ENCODE peak calls at places on chromosomes 3 and 15, in six cellular contexts. X is uterus; K is activated T-helper 9 cell treated with anti-CD3 and anti-CD28 coated beads, Interleukin-2, amount 50 U/mL, for 16 hours; A is HEK293T; V is cardiac muscle cell; J is A549. F is an unnamed sample.

GRCh38 chr3:156811092-156811862 is 14.9 kb upstream of the LEKR1 start:
- DNase-seq in J (no peak), A (no peak), K (no peak), X (no peak), V (peak; percentile 46), F (no peak)

GRCh38 chr15:92906563-92907081 is 6.5 kb downstream of the CHD2 start:
- DNase-seq in J (no peak), K (no peak), A (no peak), V (no peak), X (no peak), F (no peak)

GRCh38 chr3:75321060-75321459 is 343.1 kb upstream of the FRG2C start:
- DNase-seq in X (no peak), A (no peak), V (no peak), K (no peak), J (no peak), F (no peak)

GRCh38 chr3:43341788-43342187 is 55.4 kb downstream of the SNRK start:
- DNase-seq in K (no peak), J (no peak), V (no peak), A (no peak), X (no peak), F (no peak)

GRCh38 chr3:146163584-146163983 is 2.6 kb upstream of the PLOD2 start:
- DNase-seq in V (peak; percentile 95), K (no peak), J (peak; percentile 77), X (no peak), A (no peak), F (no peak)

GRCh38 chr3:158434412-158435038 is 136.5 kb upstream of the MLF1 start:
- DNase-seq in J (peak; percentile 5), X (peak; percentile 23), A (peak; percentile 51), V (peak; percentile 81), K (no peak), F (no peak)

GRCh38 chr15:39074341-39074740 is 506.5 kb upstream of the THBS1 start:
- DNase-seq in V (no peak), K (no peak), J (no peak), A (no peak), X (no peak), F (no peak)

GRCh38 chr15:39788800-39789565 is 6.3 kb upstream of the FSIP1 start:
- DNase-seq in X (no peak), J (no peak), V (peak; percentile 36), K (no peak), A (no peak), F (no peak)

GRCh38 chr3:36957862-36958686 is 13.2 kb upstream of the TRANK1 start:
- DNase-seq in K (no peak), A (no peak), V (peak; percentile 29), X (no peak), J (peak; percentile 58), F (no peak)

GRCh38 chr3:112377418-112378071 is 44.6 kb downstream of the CD200 start:
- DNase-seq in X (no peak), V (peak; percentile 80), K (no peak), A (no peak), J (no peak), F (no peak)

GRCh38 chr3:124786491-124787241 is 56.4 kb downstream of the UMPS start:
- DNase-seq in A (no peak), K (no peak), X (no peak), V (peak; percentile 43), J (no peak), F (no peak)

GRCh38 chr15:84604804-84605203 is 4.0 kb downstream of the ZSCAN2 start:
- DNase-seq in V (no peak), A (no peak), K (peak; percentile 68), J (no peak), X (no peak), F (no peak)

GRCh38 chr3:195897081-195897852 is 11.1 kb downstream of the TNK2 start:
- DNase-seq in X (peak; percentile 64), J (peak; percentile 29), K (no peak), V (peak; percentile 71), A (no peak), F (no peak)

GRCh38 chr15:100308222-100309007 is 33.4 kb downstream of the ADAMTS17 start:
- DNase-seq in V (peak; percentile 60), K (no peak), J (no peak), X (peak; percentile 67), A (no peak), F (no peak)

GRCh38 chr3:141955163-141955562 is 78.7 kb downstream of the ATP1B3 start:
- DNase-seq in A (no peak), K (no peak), V (no peak), X (no peak), J (no peak), F (no peak)

GRCh38 chr3:143203848-143204247 is 84.3 kb downstream of the CHST2 start:
- DNase-seq in V (no peak), K (no peak), A (no peak), J (no peak), X (no peak), F (no peak)

GRCh38 chr15:63514533-63514943 is 10.1 kb downstream of the USP3 start:
- DNase-seq in J (peak; percentile 57), X (no peak), A (no peak), V (peak; percentile 83), K (no peak), F (no peak)

GRCh38 chr3:188929138-188929537 is 242.6 kb upstream of the TPRG1 start:
- DNase-seq in K (no peak), X (no peak), J (no peak), V (peak; percentile 34), A (no peak), F (no peak)

GRCh38 chr3:63687569-63688233 is 35.2 kb downstream of the SNTN start:
- DNase-seq in J (no peak), K (no peak), X (no peak), V (no peak), A (no peak), F (no peak)

GRCh38 chr15:48358229-48358641 is 27.0 kb downstream of the DUT start:
- DNase-seq in V (peak; percentile 61), X (no peak), K (no peak), A (no peak), J (no peak), F (no peak)

GRCh38 chr3:37417297-37418082 is 243.1 kb upstream of the LRRFIP2 start:
- DNase-seq in V (no peak), K (no peak), A (no peak), J (no peak), X (no peak), F (no peak)

GRCh38 chr3:22960326-22960984 is 242.7 kb upstream of the UBE2E2 start:
- DNase-seq in A (peak; percentile 50), J (peak; percentile 27), X (peak; percentile 37), V (peak; percentile 67), K (no peak), F (no peak)

GRCh38 chr15:66007663-66008262 is 138.5 kb downstream of the RAB11A start:
- DNase-seq in X (no peak), J (no peak), A (no peak), K (no peak), V (no peak), F (no peak)

GRCh38 chr3:138154534-138154933 is 20.2 kb downstream of the DBR1 start:
- DNase-seq in V (no peak), A (no peak), J (no peak), X (no peak), K (no peak), F (no peak)

GRCh38 chr15:38217788-38218609 is 34.6 kb upstream of the SPRED1 start:
- DNase-seq in A (no peak), X (no peak), K (no peak), V (no peak), J (no peak), F (no peak)

GRCh38 chr3:121817753-121818152 is 17.1 kb downstream of the IQCB1 start:
- DNase-seq in J (no peak), X (no peak), K (no peak), V (no peak), A (no peak), F (no peak)

GRCh38 chr15:60649845-60650548 is 171.1 kb upstream of the ICE2 start:
- DNase-seq in A (no peak), X (no peak), V (no peak), K (peak; percentile 40), J (no peak), F (no peak)

GRCh38 chr3:62361824-62362223 is 11.5 kb downstream of the FEZF2 start:
- DNase-seq in A (no peak), V (no peak), X (no peak), K (no peak), J (no peak), F (no peak)

GRCh38 chr3:12707425-12707824 is 43.5 kb upstream of the RAF1 start:
- DNase-seq in V (peak; percentile 52), J (no peak), X (no peak), K (no peak), A (no peak), F (no peak)

GRCh38 chr3:57100046-57100695 is 39.7 kb downstream of the SPATA12 start:
- DNase-seq in A (peak; percentile 73), X (peak; percentile 72), J (peak; percentile 33), V (peak; percentile 85), K (no peak), F (no peak)

GRCh38 chr15:37783290-37783689 is 151.2 kb upstream of the TMCO5A start:
- DNase-seq in A (no peak), J (no peak), X (no peak), K (no peak), V (peak; percentile 21), F (no peak)

GRCh38 chr3:13146643-13147143 is 73.5 kb upstream of the IQSEC1 start:
- DNase-seq in J (no peak), V (no peak), X (no peak), A (no peak), K (no peak), F (no peak)

GRCh38 chr3:153138267-153139210 is 23.5 kb upstream of the RAP2B start:
- DNase-seq in J (peak; percentile 74), A (no peak), K (peak; percentile 43), X (peak; percentile 29), V (peak; percentile 87), F (no peak)

GRCh38 chr3:55313701-55314100 is 173.4 kb downstream of the WNT5A start:
- DNase-seq in V (no peak), A (no peak), J (no peak), K (no peak), X (no peak), F (no peak)

GRCh38 chr15:92655178-92655995 is at the start of gene FAM174B:
- DNase-seq in J (peak; percentile 65), A (peak; percentile 67), X (no peak), V (peak; percentile 52), K (no peak), F (no peak)

GRCh38 chr3:37765591-37766219 is 96.0 kb upstream of the CTDSPL start:
- DNase-seq in J (no peak), K (no peak), A (no peak), X (peak; percentile 70), V (peak; percentile 80), F (no peak)